ENCODE peak calls at places on chromosome 19, in four cellular contexts. W is heart right ventricle, D is heart left ventricle, P is A549. V is an unnamed sample. For H3K4me1, the result is how much of the 10 kb centered on the place peaks cover.

GRCh38 chr19:14442904-14443631 is 10.0 kb downstream of the PKN1 start:
- DNase-seq in W (no peak), D (no peak), P (no peak), V (no peak)

GRCh38 chr19:49362926-49363264 is 679 bp upstream of the TEAD2 start:
- DNase-seq in W (peak), D (peak), P (no peak), V (no peak)

GRCh38 chr19:39679056-39679790 is 23.5 kb downstream of the LGALS16 start:
- DNase-seq in W (peak), D (no peak), P (no peak), V (no peak)

GRCh38 chr19:46198756-46199155 is 30.8 kb upstream of the IGFL1 start:
- DNase-seq in W (no peak), D (no peak), P (peak), V (no peak)

GRCh38 chr19:55179570-55180484 is at the start of gene SYT5:
- DNase-seq in W (no peak), D (no peak), P (no peak), V (no peak)

GRCh38 chr19:2046046-2046907 is 4.8 kb downstream of the MKNK2 start:
- DNase-seq in W (no peak), D (no peak), P (no peak), V (no peak)

GRCh38 chr19:2867025-2867991 is at the start of gene ZNF556:
- DNase-seq in W (no peak), D (no peak), P (peak), V (peak)

GRCh38 chr19:49889038-49889686 is 7.5 kb downstream of the IL4I1 start:
- DNase-seq in W (peak), D (no peak), P (no peak), V (no peak)

GRCh38 chr19:57947088-57947418 is 453 bp downstream of the ZNF256 start:
- DNase-seq in W (no peak), D (no peak), P (no peak), V (no peak)

GRCh38 chr19:28184997-28185396 is 1028.0 kb downstream of the UQCRFS1 start:
- DNase-seq in W (no peak), D (no peak), P (peak), V (no peak)

GRCh38 chr19:2230807-2231533 is 5.2 kb downstream of the PLEKHJ1 start:
- DNase-seq in W (no peak), D (no peak), P (no peak), V (no peak)

GRCh38 chr19:38932425-38933179 is 1.9 kb downstream of the MRPS12 start:
- DNase-seq in W (no peak), D (no peak), P (peak), V (no peak)

GRCh38 chr19:46076951-46077814 is 36.4 kb upstream of the IGFL4 start:
- DNase-seq in W (no peak), D (no peak), P (peak), V (peak)

GRCh38 chr19:5281588-5281987 is 59.0 kb downstream of the PTPRS start:
- DNase-seq in W (peak), D (peak), P (no peak), V (no peak)

GRCh38 chr19:3698386-3698950 is 1.8 kb downstream of the PIP5K1C start:
- DNase-seq in W (no peak), D (no peak), P (no peak), V (no peak)

GRCh38 chr19:42553292-42554045 is 25.2 kb upstream of the CEACAM1 start:
- DNase-seq in W (peak), D (peak), P (no peak), V (no peak)

GRCh38 chr19:45243144-45243732 is 2.0 kb downstream of the EXOC3L2 start:
- DNase-seq in W (no peak), D (no peak), P (no peak), V (no peak)

GRCh38 chr19:58218899-58219298 is 9.8 kb upstream of the ZNF544 start:
- DNase-seq in W (no peak), D (no peak), P (peak), V (no peak)

GRCh38 chr19:41297628-41298326 is 12.2 kb upstream of the CCDC97 start:
- DNase-seq in W (no peak), D (peak), P (no peak), V (no peak)

GRCh38 chr19:19550454-19550842 is 12.4 kb downstream of the CILP2 start:
- DNase-seq in W (no peak), D (no peak), P (no peak), V (no peak)

GRCh38 chr19:58416631-58417030 is 8.2 kb downstream of the ZNF584 start:
- DNase-seq in W (no peak), D (no peak), P (no peak), V (no peak)

GRCh38 chr19:2089001-2089711 is 7.0 kb downstream of the MOB3A start:
- DNase-seq in W (no peak), D (no peak), P (no peak), V (no peak)

GRCh38 chr19:7778081-7778480 is 15.0 kb downstream of the CLEC4M start:
- DNase-seq in W (peak), D (no peak), P (no peak), V (no peak)

GRCh38 chr19:4051175-4052101 is 15.3 kb downstream of the ZBTB7A start:
- DNase-seq in W (no peak), D (no peak), P (peak), V (peak)

GRCh38 chr19:55418185-55418584 is 10.6 kb upstream of the UBE2S start:
- DNase-seq in W (peak), D (no peak), P (peak), V (peak)

GRCh38 chr19:3099347-3100145 is 5.4 kb downstream of the GNA11 start:
- DNase-seq in W (peak), D (peak), P (no peak), V (no peak)

GRCh38 chr19:42199440-42200115 is 17.9 kb downstream of the DEDD2 start:
- DNase-seq in W (peak), D (peak), P (no peak), V (no peak)

GRCh38 chr19:56091066-56091490 is 30.0 kb downstream of the ZNF787 start:
- DNase-seq in W (no peak), D (no peak), P (peak), V (no peak)

GRCh38 chr19:31118926-31119325 is 230.3 kb downstream of the TSHZ3 start:
- DNase-seq in W (no peak), D (no peak), P (no peak), V (no peak)

GRCh38 chr19:54164369-54165068 is 5.0 kb upstream of the LENG1 start:
- DNase-seq in W (peak), D (peak), P (peak), V (peak)

GRCh38 chr19:41861846-41862245 is 1.8 kb downstream of the RPS19 start:
- DNase-seq in W (no peak), D (no peak), P (no peak), V (no peak)

GRCh38 chr19:45882652-45883585 is 3.0 kb downstream of the IRF2BP1 start:
- DNase-seq in W (peak), D (peak), P (peak), V (peak)

GRCh38 chr19:11192957-11193939 is 4.1 kb downstream of the KANK2 start:
- DNase-seq in W (no peak), D (no peak), P (no peak), V (no peak)

GRCh38 chr19:11191273-11191755 is 6.0 kb downstream of the KANK2 start:
- DNase-seq in W (peak), D (peak), P (peak), V (peak)

GRCh38 chr19:11190501-11190900 is 6.8 kb downstream of the KANK2 start:
- DNase-seq in W (no peak), D (no peak), P (no peak), V (no peak)

GRCh38 chr19:11194173-11194572 is 3.2 kb downstream of the KANK2 start:
- DNase-seq in W (no peak), D (no peak), P (no peak), V (no peak)

DNA sequence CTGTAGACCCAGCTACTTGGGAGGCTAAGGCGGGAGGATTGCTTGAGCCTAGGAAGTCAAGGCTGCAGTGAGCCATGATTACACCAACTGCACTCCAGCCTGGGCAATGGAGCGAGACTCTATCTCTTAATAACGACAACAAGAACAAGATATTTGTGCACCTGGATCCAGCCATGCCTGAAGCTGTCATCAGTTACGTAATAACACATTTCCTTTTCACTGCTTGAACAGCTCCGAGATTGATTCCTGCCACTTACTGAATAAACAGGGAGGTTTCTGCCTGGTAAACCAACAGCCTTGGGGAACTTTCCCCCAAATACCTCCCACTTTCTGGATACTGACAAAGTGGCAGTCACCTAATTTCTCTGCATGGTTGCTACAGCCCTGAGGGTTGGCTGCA is 5.4 kb downstream of the KANK2 start:
- DNase-seq in W (no peak), D (no peak), P (no peak), V (no peak)
- H3K4me3 ChIP-seq in W (no peak), D (no peak), P (no peak), V (no peak)

DNA sequence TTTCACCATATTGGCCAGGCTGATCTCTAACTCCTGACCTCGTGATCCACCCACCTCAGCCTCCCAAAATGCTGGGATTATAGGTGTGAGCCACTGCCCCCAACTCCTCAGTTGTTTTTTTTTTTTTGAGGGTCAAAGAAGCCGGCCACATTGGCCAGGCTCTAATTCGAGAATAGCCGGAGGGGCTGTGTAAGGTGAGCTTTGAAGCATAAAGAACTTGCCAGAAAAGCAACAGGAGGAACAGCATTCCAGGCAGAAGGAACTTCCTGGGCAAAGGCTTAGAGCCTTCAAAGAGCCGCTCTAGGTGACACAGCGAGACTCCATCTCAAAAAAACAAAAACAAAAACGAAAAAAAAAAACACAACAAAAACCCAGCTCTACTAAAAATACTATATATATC is 1.2 kb upstream of the BABAM1 start:
- DNase-seq in W (no peak), D (no peak), P (no peak), V (no peak)
- H3K27ac ChIP-seq in W (peak), D (peak), P (peak), V (no peak)

GRCh38 chr19:1017906-1018305 is 3.0 kb downstream of the TMEM259 start:
- DNase-seq in W (no peak), D (no peak), P (no peak), V (no peak)

GRCh38 chr19:1016647-1017114 is 4.2 kb downstream of the TMEM259 start:
- DNase-seq in W (no peak), D (no peak), P (peak), V (peak)

GRCh38 chr19:1018393-1018792 is 2.5 kb downstream of the TMEM259 start:
- DNase-seq in W (no peak), D (no peak), P (no peak), V (no peak)

GRCh38 chr19:1015782-1016646 is 4.9 kb downstream of the TMEM259 start:
- DNase-seq in W (no peak), D (no peak), P (no peak), V (no peak)

DNA sequence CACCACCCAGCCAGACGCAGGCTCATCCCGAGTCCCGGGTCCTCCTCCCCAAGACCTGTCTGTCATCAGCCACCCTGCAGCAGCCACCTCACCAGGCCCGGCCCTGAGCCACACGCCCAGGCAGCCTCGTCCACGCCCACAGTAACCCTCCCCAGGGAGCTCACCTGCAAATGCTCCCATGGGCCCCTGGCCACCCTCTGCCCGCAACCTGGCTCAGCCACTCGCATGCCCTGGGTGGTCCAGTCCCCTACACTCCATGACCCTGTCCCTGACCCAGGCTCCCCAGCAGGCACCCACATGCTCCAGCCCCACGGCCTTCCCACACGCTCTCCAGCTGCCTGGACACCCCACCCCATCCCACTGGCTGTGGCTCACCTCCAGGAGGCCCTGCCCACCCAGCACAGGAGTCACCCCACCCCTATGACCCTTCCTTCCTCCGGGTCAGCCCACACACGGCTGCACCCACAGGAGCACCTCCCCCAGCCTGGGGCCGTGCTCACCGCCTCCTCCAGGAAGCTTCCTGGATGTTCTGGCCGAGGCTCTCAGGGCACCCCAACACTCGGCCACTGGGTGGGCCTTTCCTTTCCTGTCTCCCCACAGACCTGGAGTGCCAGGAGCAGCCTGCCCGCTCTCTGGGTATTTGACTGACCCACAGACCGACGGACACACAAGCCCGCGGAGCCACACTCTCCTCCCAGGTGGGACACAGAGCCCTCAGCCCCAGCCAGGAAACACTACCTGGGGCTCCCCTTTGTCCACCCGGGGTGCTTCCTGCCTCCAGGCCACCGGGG is 3.6 kb downstream of the TMEM259 start:
- DNase-seq in W (no peak), D (no peak), P (no peak), V (no peak)
- H3K4me1 ChIP-seq in W (half or more), D (under half), P (under half), V (under half)

GRCh38 chr19:15551183-15552004 is 43.1 kb downstream of the CYP4F22 start:
- DNase-seq in W (no peak), D (peak), P (peak), V (no peak)
- H3K4me3 ChIP-seq in W (peak), D (peak), P (peak), V (no peak)

DNA sequence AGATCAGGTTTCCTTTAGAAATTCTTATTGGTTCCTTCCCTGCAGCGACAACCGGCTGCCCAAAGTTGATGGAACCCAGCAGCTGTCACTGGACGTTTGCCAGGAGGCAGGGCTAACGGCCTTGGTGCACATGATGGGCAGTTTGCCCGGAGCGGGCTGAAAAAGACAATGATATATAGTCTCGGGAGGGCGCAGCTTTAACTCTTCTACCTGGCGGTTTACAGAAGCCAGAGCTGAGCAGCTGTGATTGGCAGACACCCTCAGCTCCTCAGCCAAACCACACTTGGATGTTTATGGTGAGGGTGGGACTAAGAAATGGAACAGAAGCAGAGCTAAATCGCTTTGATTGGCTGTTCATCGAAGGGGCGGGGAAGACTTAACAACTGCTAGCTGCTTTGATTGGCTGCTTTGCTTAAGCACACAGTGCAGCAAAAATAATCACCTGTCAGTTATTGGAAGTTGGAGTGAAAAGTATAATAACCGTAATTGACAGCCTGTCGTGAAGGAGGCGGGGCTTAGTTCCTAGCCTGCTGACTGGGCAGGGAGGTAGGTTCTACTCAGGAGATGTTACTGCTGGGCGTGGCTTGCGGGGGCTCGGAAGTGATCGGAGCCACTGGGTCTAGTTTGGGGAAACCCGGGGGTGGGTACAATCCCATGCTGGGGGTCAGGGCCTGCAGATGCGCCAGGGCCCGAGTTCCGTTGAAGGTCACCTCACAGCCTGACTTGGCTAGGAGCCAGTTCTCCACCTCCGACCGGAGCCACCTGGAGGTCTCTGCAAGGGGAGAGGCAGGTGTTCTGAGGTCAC is 7.5 kb downstream of the EMP3 start:
- DNase-seq in W (peak), D (peak), P (peak), V (peak)
- H3K27ac ChIP-seq in W (peak), D (peak), P (peak), V (no peak)

GRCh38 chr19:10290876-10291553 is 1.3 kb downstream of the ICAM5 start:
- DNase-seq in W (no peak), D (peak), P (peak), V (peak)
- H3K4me1 ChIP-seq in W (half or more), D (under half), P (under half), V (under half)